ENCODE peak calls at places on chromosomes 2 and 18, in four cellular contexts. T, X, Q and D are unnamed samples.
A peak's percentile ranks its signal among the peaks of the same experiment; 100 is the strongest.

GRCh38 chr18:26547302-26548143 is 830 bp downstream of the KCTD1 start:
- DNase-seq in T (no peak), X (peak; percentile 92), Q (peak; percentile 19), D (no peak)

GRCh38 chr2:192151848-192152247 is 42.9 kb downstream of the TMEFF2 start:
- DNase-seq in T (no peak), X (no peak), Q (no peak), D (no peak)

GRCh38 chr2:238910751-238911351 is 63.0 kb downstream of the TWIST2 start:
- DNase-seq in Q (no peak), X (no peak), T (no peak), D (no peak)

GRCh38 chr2:165369936-165370296 is 99.6 kb upstream of the CSRNP3 start:
- DNase-seq in X (no peak), T (no peak), Q (no peak), D (no peak)

GRCh38 chr18:32037616-32038015 is 19.0 kb downstream of the RNF125 start:
- DNase-seq in Q (no peak), T (no peak), X (no peak), D (no peak)

GRCh38 chr18:61847164-61847791 is 45.5 kb downstream of the RNF152 start:
- DNase-seq in Q (no peak), X (no peak), T (no peak), D (no peak)

GRCh38 chr2:240622631-240623235 is 2.5 kb upstream of the GPR35 start:
- DNase-seq in T (no peak), Q (no peak), X (no peak), D (no peak)

GRCh38 chr2:28631514-28632206 is 120.0 kb upstream of the PPP1CB start:
- DNase-seq in X (no peak), Q (no peak), T (no peak), D (no peak)

GRCh38 chr2:120110062-120110362 is 97.1 kb downstream of the EPB41L5 start:
- DNase-seq in X (no peak), Q (no peak), T (no peak), D (no peak)

GRCh38 chr18:32802606-32803451 is 30.0 kb upstream of the KLHL14 start:
- DNase-seq in T (no peak), X (no peak), Q (no peak), D (no peak)

GRCh38 chr2:160474891-160475795 is 18.5 kb downstream of the RBMS1 start:
- DNase-seq in X (no peak), Q (no peak), T (no peak), D (no peak)

GRCh38 chr2:26735096-26735495 is 29.0 kb upstream of the SLC35F6 start:
- DNase-seq in Q (no peak), T (no peak), X (peak; percentile 51), D (no peak)

GRCh38 chr2:155145758-155146229 is 447.3 kb downstream of the KCNJ3 start:
- DNase-seq in X (no peak), Q (no peak), T (no peak), D (no peak)

GRCh38 chr2:77578354-77578753 is 56.2 kb upstream of the LRRTM4 start:
- DNase-seq in X (no peak), T (no peak), Q (no peak), D (no peak)

GRCh38 chr2:824954-825353 is 125.7 kb upstream of the SNTG2 start:
- DNase-seq in Q (no peak), X (no peak), T (no peak), D (no peak)

GRCh38 chr2:39949131-39949530 is 170.1 kb upstream of the THUMPD2 start:
- DNase-seq in Q (no peak), T (no peak), X (no peak), D (no peak)

GRCh38 chr2:30147196-30147714 is 448 bp downstream of the YPEL5 start:
- DNase-seq in Q (no peak), T (no peak), X (peak; percentile 65), D (no peak)

GRCh38 chr2:207225773-207226172 is 60.0 kb upstream of the KLF7 start:
- DNase-seq in X (no peak), T (no peak), Q (no peak), D (no peak)

GRCh38 chr2:66021296-66021695 is 413.6 kb upstream of the MEIS1 start:
- DNase-seq in Q (no peak), X (peak; percentile 11), T (no peak), D (no peak)

GRCh38 chr2:135662088-135662487 is 79.6 kb upstream of the UBXN4 start:
- DNase-seq in Q (no peak), T (no peak), X (peak; percentile 26), D (no peak)

DNA sequence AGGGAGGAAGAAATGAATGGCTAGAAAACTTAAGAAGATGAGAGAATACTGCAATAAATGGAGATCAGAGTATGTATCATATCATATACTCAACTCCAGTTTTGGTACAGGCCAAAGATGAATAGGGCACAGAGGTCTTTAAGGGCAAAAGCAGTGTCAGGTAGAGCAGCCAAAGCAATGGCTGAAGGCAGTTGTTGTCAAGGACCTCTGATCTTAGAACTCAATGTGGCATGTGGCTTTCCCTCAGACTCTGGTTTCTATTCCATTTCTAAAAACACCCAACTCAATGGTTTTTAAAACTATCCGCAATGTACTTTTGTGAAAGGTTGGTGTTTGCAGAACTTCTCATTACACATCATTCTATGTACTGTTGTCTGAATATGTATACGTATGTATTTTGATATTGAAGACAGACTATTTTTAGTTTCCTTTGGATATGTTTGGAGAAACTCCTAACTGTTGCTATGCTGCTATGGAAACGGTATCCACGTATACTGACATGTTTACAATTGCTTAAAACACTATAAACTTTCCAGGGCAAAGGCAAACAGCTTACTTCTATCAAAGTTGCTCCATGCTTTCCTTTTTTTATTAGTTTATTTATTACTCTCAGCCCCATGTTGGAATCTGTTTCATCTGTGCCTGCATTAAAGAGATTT is 58.1 kb upstream of the PELI1 start:
- DNase-seq in Q (no peak), T (no peak), X (peak; percentile 73), D (no peak)
- H3K4me1 ChIP-seq in Q (peaks cover 39% of the 10 kb centered on the region), T (peaks cover 11% of the 10 kb centered on the region), X (peaks cover 32% of the 10 kb centered on the region), D (peaks cover 30% of the 10 kb centered on the region)

GRCh38 chr2:20049631-20050030 is 1.8 kb downstream of the LAPTM4A start:
- DNase-seq in X (no peak), Q (no peak), T (no peak), D (peak; percentile 39)
- H3K27ac ChIP-seq in X (peak overlapping the region; percentile 95), Q (peak overlapping the region; percentile 100), T (peak overlapping the region; percentile 29), D (peak overlapping the region; percentile 96)

DNA sequence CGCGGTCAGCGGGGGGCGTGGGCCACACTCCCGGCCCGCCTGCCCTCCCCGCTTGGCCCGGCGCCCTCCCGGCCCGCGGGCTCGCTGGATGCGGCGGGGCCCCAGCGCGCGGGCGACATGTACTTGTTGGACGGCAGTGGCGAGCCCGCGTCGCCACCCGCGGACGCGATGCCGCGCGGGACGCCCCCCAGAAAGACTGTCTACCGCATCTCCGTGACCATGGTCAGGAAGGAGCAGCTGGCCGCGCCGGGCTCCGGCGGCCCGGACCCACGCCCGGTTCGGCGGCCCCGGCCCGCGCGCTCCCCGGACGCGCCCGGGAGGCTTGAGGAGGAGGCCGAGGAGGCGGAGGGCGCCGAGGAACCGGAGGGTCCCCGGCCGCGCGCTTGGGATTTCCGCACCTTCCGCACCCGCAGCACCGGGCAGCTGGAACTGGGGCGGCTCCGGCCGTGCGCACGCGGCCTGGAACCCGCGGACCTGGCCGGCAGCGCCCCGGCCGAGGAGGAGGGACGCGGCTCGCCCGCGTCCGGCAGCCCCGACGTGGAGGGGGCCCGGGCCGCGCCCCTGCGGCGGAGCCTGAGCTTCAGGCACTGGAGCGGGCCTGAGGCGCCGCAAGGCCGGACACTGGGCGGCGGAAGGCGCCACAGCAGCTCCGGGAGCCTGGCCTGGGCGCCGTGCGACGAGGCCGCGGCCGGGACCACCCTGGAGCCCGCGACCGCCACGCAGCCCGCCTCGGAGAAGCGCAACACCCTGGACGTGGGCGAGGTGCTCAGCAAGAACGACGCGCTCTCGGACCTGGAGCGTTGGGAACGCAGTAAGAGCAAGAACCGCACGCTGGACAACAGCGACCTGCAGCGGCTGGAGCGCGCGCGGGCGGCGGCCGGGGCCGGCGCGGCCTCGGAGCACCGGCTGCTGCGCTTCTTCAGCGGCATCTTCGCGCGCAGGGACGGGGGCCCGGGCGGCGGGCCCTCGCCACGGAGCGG is 176.4 kb downstream of the AGAP1 start:
- DNase-seq in Q (no peak), X (peak; percentile 88), T (no peak), D (peak; percentile 65)
- H3K4me3 ChIP-seq in Q (no peak overlapping the region), X (peak overlapping the region; percentile 39), T (peak overlapping the region; percentile 55), D (peak overlapping the region; percentile 92)

GRCh38 chr2:113213061-113213930 is 39.5 kb downstream of the PSD4 start:
- DNase-seq in Q (no peak), T (no peak), X (no peak), D (no peak)
- H3K4me1 ChIP-seq in Q (peaks cover 9% of the 10 kb centered on the region), T (no peaks in the 10 kb centered on the region), X (peaks cover 33% of the 10 kb centered on the region), D (peaks cover 47% of the 10 kb centered on the region)

DNA sequence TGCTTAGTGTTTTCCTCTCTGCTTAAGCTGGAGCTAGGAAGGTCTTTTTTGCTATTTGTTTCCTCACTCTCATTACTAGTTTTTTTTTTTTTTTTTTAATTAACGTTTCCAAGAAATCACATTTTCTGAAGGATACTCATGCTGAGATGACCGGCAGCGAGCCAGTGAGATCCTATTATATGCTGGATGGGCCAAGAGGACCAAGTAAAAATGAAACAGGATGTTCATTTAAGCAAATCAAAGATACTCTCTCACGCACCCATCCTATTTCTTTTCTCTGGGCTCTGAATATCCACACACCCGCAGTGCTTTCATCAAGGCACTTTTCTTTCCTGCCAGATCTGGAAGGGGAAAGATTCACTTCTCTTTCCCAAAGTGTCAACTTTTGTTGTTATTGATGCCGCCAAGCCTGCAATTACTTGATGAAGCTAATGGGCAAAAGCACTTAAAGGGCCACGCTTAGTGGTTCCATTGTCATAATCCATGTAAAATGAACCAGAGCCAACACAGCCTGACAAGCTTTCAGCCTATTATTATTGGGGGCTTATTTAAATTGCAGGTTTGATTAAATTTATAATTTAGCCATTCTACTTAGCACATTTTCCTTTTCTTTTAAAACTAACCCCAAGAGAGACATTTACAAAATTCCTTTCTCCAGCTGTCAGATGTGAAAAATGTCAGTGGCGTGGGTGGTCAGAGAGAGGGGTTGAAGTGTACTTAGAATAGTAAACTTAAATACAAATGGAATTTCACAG is 191.8 kb upstream of the CHAC2 start:
- DNase-seq in Q (no peak), X (no peak), T (no peak), D (peak; percentile 73)
- H3K27ac ChIP-seq in Q (no peak overlapping the region), X (no peak overlapping the region), T (no peak overlapping the region), D (peak overlapping the region; percentile 91)

GRCh38 chr2:101762451-101763171 is 65.1 kb downstream of the MAP4K4 start:
- DNase-seq in Q (no peak), X (no peak), T (no peak), D (no peak)

GRCh38 chr2:101766871-101767739 is 69.6 kb downstream of the MAP4K4 start:
- DNase-seq in T (no peak), X (no peak), Q (no peak), D (peak; percentile 89)

GRCh38 chr2:101763496-101764333 is 66.2 kb downstream of the MAP4K4 start:
- DNase-seq in Q (no peak), X (no peak), T (no peak), D (no peak)

GRCh38 chr2:101768480-101769077 is 71.1 kb downstream of the MAP4K4 start:
- DNase-seq in T (no peak), Q (no peak), X (no peak), D (no peak)

GRCh38 chr2:101766337-101766736 is 68.8 kb downstream of the MAP4K4 start:
- DNase-seq in X (no peak), T (no peak), Q (no peak), D (no peak)
- H3K4me3 ChIP-seq in X (no peak overlapping the region), T (no peak overlapping the region), Q (no peak overlapping the region), D (peak overlapping the region; percentile 25)